ENCODE peak calls at places on chromosomes 5 and 9, in ten cellular contexts. E is fibroblast of lung, F is GM23248, G is A549, R is OCI-LY7, J is GM23338, Q is neuronal stem cell, U is endothelial cell of umbilical vein, K is IMR-90, B is HCT116. T is an unnamed sample.

GRCh38 chr5:37771731-37772130 is 68.1 kb downstream of the GDNF start:
- DNase-seq in J (no peak), U (no peak), E (peak; percentile 100), R (no peak), B (no peak), F (peak; percentile 96), K (peak; percentile 98), Q (no peak), G (no peak), T (no peak)

GRCh38 chr9:12141422-12141821 is 551.8 kb upstream of the TYRP1 start:
- DNase-seq in B (no peak), E (no peak), Q (no peak), K (no peak), G (no peak), R (peak; percentile 8), J (peak; percentile 24), F (no peak), U (no peak), T (peak; percentile 6)

GRCh38 chr9:110602281-110602680 is 22.7 kb upstream of the SVEP1 start:
- DNase-seq in B (no peak), F (peak; percentile 45), R (no peak), E (peak; percentile 33), U (no peak), G (no peak), J (no peak), Q (no peak), K (no peak), T (peak; percentile 14)

GRCh38 chr5:1471997-1472963 is 27.0 kb upstream of the SLC6A3 start:
- DNase-seq in B (no peak), Q (no peak), U (no peak), J (no peak), R (no peak), E (no peak), G (no peak), K (no peak), F (no peak), T (no peak)

GRCh38 chr5:87195616-87196015 is 72.1 kb upstream of the RASA1 start:
- DNase-seq in B (no peak), E (peak; percentile 55), F (peak; percentile 21), R (no peak), G (no peak), U (peak; percentile 68), J (no peak), K (peak; percentile 25), Q (no peak), T (no peak)

GRCh38 chr5:178496661-178497060 is 93.5 kb downstream of the COL23A1 start:
- DNase-seq in J (no peak), U (peak; percentile 64), E (no peak), F (no peak), K (no peak), Q (no peak), B (no peak), G (no peak), R (no peak), T (no peak)

GRCh38 chr5:179181988-179182387 is 121.8 kb downstream of the ZNF354C start:
- DNase-seq in E (no peak), G (no peak), R (no peak), K (no peak), F (no peak), U (no peak), B (no peak), J (no peak), Q (no peak), T (no peak)

GRCh38 chr5:142115937-142116614 is 7.5 kb downstream of the NDFIP1 start:
- DNase-seq in K (peak; percentile 79), B (no peak), J (no peak), R (no peak), Q (no peak), F (peak; percentile 69), G (no peak), E (peak; percentile 61), U (no peak), T (no peak)

GRCh38 chr5:89218364-89218763 is 335.4 kb upstream of the MEF2C start:
- DNase-seq in K (no peak), F (no peak), B (no peak), J (no peak), E (no peak), Q (no peak), G (no peak), U (no peak), R (no peak), T (no peak)

GRCh38 chr9:33344145-33344544 is 53.8 kb downstream of the NFX1 start:
- DNase-seq in B (no peak), G (peak; percentile 44), U (no peak), J (no peak), Q (no peak), E (no peak), K (no peak), F (no peak), R (no peak), T (no peak)

GRCh38 chr5:173271371-173271770 is 36.4 kb upstream of the NKX2-5 start:
- DNase-seq in R (no peak), E (no peak), J (no peak), B (no peak), F (no peak), U (no peak), Q (no peak), G (no peak), K (no peak), T (no peak)

GRCh38 chr5:141934099-141934844 is 10.6 kb downstream of the DELE1 start:
- DNase-seq in U (no peak), G (no peak), R (no peak), Q (no peak), J (no peak), B (no peak), E (peak; percentile 72), K (peak; percentile 14), F (no peak), T (no peak)

GRCh38 chr9:105158898-105159297 is 85.6 kb upstream of the SLC44A1 start:
- DNase-seq in R (no peak), G (no peak), K (no peak), E (no peak), J (no peak), F (no peak), B (no peak), Q (no peak), U (no peak), T (no peak)

GRCh38 chr9:105154723-105155191 is 89.7 kb upstream of the SLC44A1 start:
- DNase-seq in Q (no peak), G (peak; percentile 13), J (no peak), E (peak; percentile 68), F (peak; percentile 62), R (no peak), U (peak; percentile 15), B (no peak), K (peak; percentile 81), T (no peak)

GRCh38 chr9:105151686-105151995 is 92.8 kb upstream of the SLC44A1 start:
- DNase-seq in G (no peak), Q (no peak), B (no peak), R (no peak), K (no peak), U (no peak), F (no peak), E (no peak), J (no peak), T (no peak)

GRCh38 chr9:105158020-105158419 is 86.4 kb upstream of the SLC44A1 start:
- DNase-seq in J (no peak), G (no peak), B (no peak), K (no peak), Q (no peak), R (no peak), F (no peak), E (no peak), U (no peak), T (no peak)

GRCh38 chr9:105157178-105157583 is 87.3 kb upstream of the SLC44A1 start:
- DNase-seq in G (peak; percentile 78), K (peak; percentile 77), Q (no peak), R (peak; percentile 76), B (peak; percentile 24), E (peak; percentile 72), J (peak; percentile 65), F (peak; percentile 84), U (peak; percentile 63), T (peak; percentile 66)
- H3K4me2 ChIP-seq in G (peak overlapping the region; percentile 22), K (no peak overlapping the region), Q (no peak overlapping the region), R (no peak overlapping the region), B (no peak overlapping the region), E (no peak overlapping the region), J (no peak overlapping the region), F (no peak overlapping the region), U (no peak overlapping the region), T (no peak overlapping the region)

GRCh38 chr9:95104088-95104960 is 213.2 kb downstream of the FANCC start:
- DNase-seq in F (no peak), B (no peak), E (no peak), J (no peak), U (no peak), Q (no peak), R (no peak), G (no peak), K (no peak), T (no peak)
- H3K4me1 ChIP-seq in F (peaks cover 15% of the 10 kb centered on the region), B (no peaks in the 10 kb centered on the region), E (peaks cover 2% of the 10 kb centered on the region), J (no peaks in the 10 kb centered on the region), U (peaks cover 5% of the 10 kb centered on the region), Q (peaks cover 11% of the 10 kb centered on the region), R (no peaks in the 10 kb centered on the region), G (peaks cover 20% of the 10 kb centered on the region), K (peaks cover 10% of the 10 kb centered on the region), T (peaks cover 5% of the 10 kb centered on the region)

GRCh38 chr5:148999741-149000140 is 63.1 kb downstream of the SH3TC2 start:
- DNase-seq in Q (no peak), R (no peak), E (no peak), F (no peak), K (no peak), B (no peak), G (no peak), J (no peak), U (no peak), T (no peak)
- H3K4me2 ChIP-seq in Q (no peak overlapping the region), R (no peak overlapping the region), E (no peak overlapping the region), F (no peak overlapping the region), K (no peak overlapping the region), B (no peak overlapping the region), G (no peak overlapping the region), J (no peak overlapping the region), U (no peak overlapping the region), T (no peak overlapping the region)

GRCh38 chr5:119288364-119289047 is 67.3 kb upstream of the TNFAIP8 start:
- DNase-seq in K (peak; percentile 34), U (no peak), G (no peak), F (peak; percentile 47), E (peak; percentile 38), Q (no peak), J (no peak), R (no peak), B (no peak), T (no peak)
- H3K4me1 ChIP-seq in K (peaks cover 13% of the 10 kb centered on the region), U (peaks cover 8% of the 10 kb centered on the region), G (peaks cover 83% of the 10 kb centered on the region), F (peaks cover 31% of the 10 kb centered on the region), E (no peaks in the 10 kb centered on the region), Q (peaks cover 2% of the 10 kb centered on the region), J (peaks cover 21% of the 10 kb centered on the region), R (peaks cover 90% of the 10 kb centered on the region), B (no peaks in the 10 kb centered on the region), T (peaks cover 14% of the 10 kb centered on the region)